ENCODE peak calls at places on chromosomes 13 and 19, in six cellular contexts. One of them, this sample, is unnamed. For H3K4me1, the result is how much of the 10 kb centered on the place peaks cover.

GRCh38 chr13:97948041-97948440 is 5.4 kb upstream of the IPO5 start:
- DNase-seq in transverse colon: no peak
- DNase-seq in IMR-90: peak
- DNase-seq in colonic mucosa: no peak
- DNase-seq in left lung: no peak
- DNase-seq in esophagus squamous epithelium: no peak
- DNase-seq in this sample: no peak

GRCh38 chr13:104086205-104086604 is 1020.0 kb upstream of the SLC10A2 start:
- DNase-seq in transverse colon: no peak
- DNase-seq in IMR-90: peak
- DNase-seq in colonic mucosa: no peak
- DNase-seq in left lung: no peak
- DNase-seq in esophagus squamous epithelium: no peak
- DNase-seq in this sample: no peak

GRCh38 chr13:48110132-48110868 is 15.4 kb upstream of the MED4 start:
- DNase-seq in transverse colon: no peak
- DNase-seq in IMR-90: no peak
- DNase-seq in colonic mucosa: no peak
- DNase-seq in left lung: no peak
- DNase-seq in esophagus squamous epithelium: no peak
- DNase-seq in this sample: no peak

GRCh38 chr13:25675060-25675459 is 303.3 kb downstream of the ATP8A2 start:
- DNase-seq in transverse colon: no peak
- DNase-seq in IMR-90: no peak
- DNase-seq in colonic mucosa: no peak
- DNase-seq in left lung: no peak
- DNase-seq in esophagus squamous epithelium: no peak
- DNase-seq in this sample: no peak

GRCh38 chr19:1691589-1692290 is 39.3 kb upstream of the TCF3 start:
- DNase-seq in transverse colon: no peak
- DNase-seq in IMR-90: no peak
- DNase-seq in colonic mucosa: no peak
- DNase-seq in left lung: no peak
- DNase-seq in esophagus squamous epithelium: no peak
- DNase-seq in this sample: no peak

GRCh38 chr13:30856004-30856790 is 49.9 kb upstream of the MEDAG start:
- DNase-seq in transverse colon: no peak
- DNase-seq in IMR-90: no peak
- DNase-seq in colonic mucosa: no peak
- DNase-seq in left lung: no peak
- DNase-seq in esophagus squamous epithelium: no peak
- DNase-seq in this sample: no peak

GRCh38 chr19:3625996-3626472 is 556 bp downstream of the CACTIN start:
- DNase-seq in transverse colon: no peak
- DNase-seq in IMR-90: no peak
- DNase-seq in colonic mucosa: no peak
- DNase-seq in left lung: no peak
- DNase-seq in esophagus squamous epithelium: no peak
- DNase-seq in this sample: no peak

GRCh38 chr19:28504139-28504538 is 708.8 kb downstream of the UQCRFS1 start:
- DNase-seq in transverse colon: no peak
- DNase-seq in IMR-90: no peak
- DNase-seq in colonic mucosa: no peak
- DNase-seq in left lung: no peak
- DNase-seq in esophagus squamous epithelium: no peak
- DNase-seq in this sample: no peak

GRCh38 chr19:4567584-4568071 is 8.1 kb upstream of the SEMA6B start:
- DNase-seq in transverse colon: peak
- DNase-seq in IMR-90: peak
- DNase-seq in colonic mucosa: peak
- DNase-seq in left lung: no peak
- DNase-seq in esophagus squamous epithelium: no peak
- DNase-seq in this sample: peak

GRCh38 chr19:3683866-3684816 is 16.1 kb downstream of the PIP5K1C start:
- DNase-seq in transverse colon: no peak
- DNase-seq in IMR-90: peak
- DNase-seq in colonic mucosa: no peak
- DNase-seq in left lung: no peak
- DNase-seq in esophagus squamous epithelium: no peak
- DNase-seq in this sample: no peak

GRCh38 chr19:2475018-2475701 is 767 bp upstream of the GADD45B start:
- DNase-seq in transverse colon: peak
- DNase-seq in IMR-90: peak
- DNase-seq in colonic mucosa: peak
- DNase-seq in left lung: peak
- DNase-seq in esophagus squamous epithelium: no peak
- DNase-seq in this sample: peak

GRCh38 chr19:51024924-51025323 is 1.5 kb downstream of the KLK11 start:
- DNase-seq in transverse colon: no peak
- DNase-seq in IMR-90: no peak
- DNase-seq in colonic mucosa: no peak
- DNase-seq in left lung: no peak
- DNase-seq in esophagus squamous epithelium: no peak
- DNase-seq in this sample: no peak

GRCh38 chr19:45305421-45305820 is 17.3 kb downstream of the CKM start:
- DNase-seq in transverse colon: no peak
- DNase-seq in IMR-90: no peak
- DNase-seq in colonic mucosa: no peak
- DNase-seq in left lung: no peak
- DNase-seq in esophagus squamous epithelium: no peak
- DNase-seq in this sample: no peak

GRCh38 chr19:18300930-18301717 is 19.7 kb upstream of the JUND start:
- DNase-seq in transverse colon: peak
- DNase-seq in IMR-90: peak
- DNase-seq in colonic mucosa: peak
- DNase-seq in left lung: peak
- DNase-seq in esophagus squamous epithelium: no peak
- DNase-seq in this sample: peak

GRCh38 chr19:44308011-44308410 is 3.2 kb upstream of the ZNF235 start:
- DNase-seq in transverse colon: no peak
- DNase-seq in IMR-90: no peak
- DNase-seq in colonic mucosa: no peak
- DNase-seq in left lung: no peak
- DNase-seq in esophagus squamous epithelium: no peak
- DNase-seq in this sample: no peak

GRCh38 chr13:86974995-86975328 is 696.2 kb upstream of the SLITRK5 start:
- DNase-seq in transverse colon: no peak
- DNase-seq in IMR-90: no peak
- DNase-seq in colonic mucosa: no peak
- DNase-seq in left lung: no peak
- DNase-seq in esophagus squamous epithelium: no peak
- DNase-seq in this sample: no peak

GRCh38 chr19:38527466-38528136 is 90.2 kb downstream of the MAP4K1 start:
- DNase-seq in transverse colon: no peak
- DNase-seq in IMR-90: no peak
- DNase-seq in colonic mucosa: no peak
- DNase-seq in left lung: no peak
- DNase-seq in esophagus squamous epithelium: no peak
- DNase-seq in this sample: no peak

GRCh38 chr13:76672422-76672821 is 213.8 kb downstream of the KCTD12 start:
- DNase-seq in transverse colon: no peak
- DNase-seq in IMR-90: peak
- DNase-seq in colonic mucosa: no peak
- DNase-seq in left lung: no peak
- DNase-seq in esophagus squamous epithelium: no peak
- DNase-seq in this sample: no peak

GRCh38 chr13:46355088-46355468 is 32.0 kb downstream of the RUBCNL start:
- DNase-seq in transverse colon: no peak
- DNase-seq in IMR-90: no peak
- DNase-seq in colonic mucosa: no peak
- DNase-seq in left lung: no peak
- DNase-seq in esophagus squamous epithelium: no peak
- DNase-seq in this sample: no peak
- H3K27ac ChIP-seq in transverse colon: no peak
- H3K27ac ChIP-seq in IMR-90: no peak
- H3K27ac ChIP-seq in colonic mucosa: no peak
- H3K27ac ChIP-seq in left lung: peak
- H3K27ac ChIP-seq in esophagus squamous epithelium: no peak
- H3K27ac ChIP-seq in this sample: no peak

GRCh38 chr13:44648392-44649117 is 72.4 kb upstream of the TSC22D1 start:
- DNase-seq in transverse colon: no peak
- DNase-seq in IMR-90: no peak
- DNase-seq in colonic mucosa: no peak
- DNase-seq in left lung: no peak
- DNase-seq in esophagus squamous epithelium: no peak
- DNase-seq in this sample: no peak
- H3K4me3 ChIP-seq in transverse colon: no peak
- H3K4me3 ChIP-seq in IMR-90: no peak
- H3K4me3 ChIP-seq in colonic mucosa: no peak
- H3K4me3 ChIP-seq in left lung: no peak
- H3K4me3 ChIP-seq in esophagus squamous epithelium: no peak
- H3K4me3 ChIP-seq in this sample: no peak

DNA sequence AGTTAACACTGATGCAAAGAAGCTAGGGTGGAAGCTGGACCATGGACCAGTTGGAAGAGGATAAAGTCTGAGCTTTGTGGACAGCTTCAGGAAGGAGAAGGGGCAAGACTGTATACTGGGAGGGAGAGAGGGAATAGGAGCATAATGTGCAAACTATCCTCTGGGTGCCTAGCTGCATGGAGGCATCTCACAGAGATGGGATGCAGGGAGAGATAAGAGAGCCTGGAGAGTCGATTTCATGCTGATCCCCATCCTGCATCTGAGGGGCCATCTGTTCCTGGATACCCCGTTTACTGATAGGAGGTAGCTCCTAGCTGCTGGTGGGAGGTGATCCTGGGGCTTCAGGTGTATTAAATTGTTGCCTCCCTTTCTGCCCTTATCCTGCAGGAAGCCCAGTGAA is 8.8 kb downstream of the CYP4F3 start:
- DNase-seq in transverse colon: no peak
- DNase-seq in IMR-90: no peak
- DNase-seq in colonic mucosa: no peak
- DNase-seq in left lung: no peak
- DNase-seq in esophagus squamous epithelium: no peak
- DNase-seq in this sample: no peak
- H3K4me1 ChIP-seq in transverse colon: under half
- H3K4me1 ChIP-seq in IMR-90: under half
- H3K4me1 ChIP-seq in colonic mucosa: under half
- H3K4me1 ChIP-seq in left lung: under half
- H3K4me1 ChIP-seq in esophagus squamous epithelium: under half
- H3K4me1 ChIP-seq in this sample: under half

GRCh38 chr19:15300533-15301194 is 31.7 kb downstream of the BRD4 start:
- DNase-seq in transverse colon: no peak
- DNase-seq in IMR-90: peak
- DNase-seq in colonic mucosa: no peak
- DNase-seq in left lung: no peak
- DNase-seq in esophagus squamous epithelium: no peak
- DNase-seq in this sample: no peak

GRCh38 chr19:15298847-15299567 is 33.3 kb downstream of the BRD4 start:
- DNase-seq in transverse colon: no peak
- DNase-seq in IMR-90: no peak
- DNase-seq in colonic mucosa: no peak
- DNase-seq in left lung: no peak
- DNase-seq in esophagus squamous epithelium: no peak
- DNase-seq in this sample: no peak

GRCh38 chr19:15297416-15298224 is 34.7 kb downstream of the BRD4 start:
- DNase-seq in transverse colon: peak
- DNase-seq in IMR-90: peak
- DNase-seq in colonic mucosa: peak
- DNase-seq in left lung: no peak
- DNase-seq in esophagus squamous epithelium: no peak
- DNase-seq in this sample: no peak

GRCh38 chr19:15296841-15297415 is 35.4 kb downstream of the BRD4 start:
- DNase-seq in transverse colon: no peak
- DNase-seq in IMR-90: no peak
- DNase-seq in colonic mucosa: no peak
- DNase-seq in left lung: no peak
- DNase-seq in esophagus squamous epithelium: no peak
- DNase-seq in this sample: no peak

DNA sequence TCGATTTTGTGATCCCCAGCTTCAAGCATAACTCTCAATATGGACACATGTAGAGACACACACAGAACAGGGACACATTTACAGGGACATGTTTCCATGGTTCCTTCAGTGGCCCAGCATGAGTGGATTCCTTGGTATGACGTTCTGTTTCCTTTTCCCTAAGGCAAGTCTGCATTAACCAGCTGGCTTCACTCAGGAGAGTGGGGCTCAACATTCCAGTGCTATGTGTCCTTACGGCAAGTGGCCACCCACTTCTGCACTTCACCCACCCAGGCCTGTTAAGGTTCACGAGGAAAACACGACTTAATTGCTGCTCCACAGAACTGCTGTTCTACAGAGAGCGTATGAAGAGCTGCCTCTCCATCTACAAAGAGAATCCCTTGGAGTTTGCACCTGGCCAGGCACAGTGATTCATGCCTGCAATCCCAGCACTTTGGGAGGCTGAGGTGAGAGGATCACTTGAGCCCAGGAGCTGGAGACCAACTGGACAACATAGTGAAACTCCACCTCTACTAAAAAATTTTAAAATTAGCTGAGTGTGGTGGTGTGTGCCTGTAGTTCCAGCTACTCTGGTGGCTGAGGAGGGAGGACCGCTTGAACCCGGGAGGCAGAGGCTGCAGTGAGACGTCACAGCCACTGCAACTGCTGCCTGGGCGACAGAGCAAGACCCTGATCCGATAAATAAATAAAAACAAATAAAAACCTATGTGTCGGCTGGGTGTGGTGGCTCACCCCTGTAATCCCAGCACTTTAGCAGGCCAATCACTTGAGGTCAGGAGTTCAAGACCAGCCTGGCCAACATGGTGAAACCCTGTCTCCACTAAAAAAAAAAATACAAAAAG is 32.5 kb downstream of the BRD4 start:
- DNase-seq in transverse colon: no peak
- DNase-seq in IMR-90: peak
- DNase-seq in colonic mucosa: no peak
- DNase-seq in left lung: no peak
- DNase-seq in esophagus squamous epithelium: no peak
- DNase-seq in this sample: no peak
- H3K27ac ChIP-seq in transverse colon: peak
- H3K27ac ChIP-seq in IMR-90: peak
- H3K27ac ChIP-seq in colonic mucosa: no peak
- H3K27ac ChIP-seq in left lung: no peak
- H3K27ac ChIP-seq in esophagus squamous epithelium: peak
- H3K27ac ChIP-seq in this sample: peak

DNA sequence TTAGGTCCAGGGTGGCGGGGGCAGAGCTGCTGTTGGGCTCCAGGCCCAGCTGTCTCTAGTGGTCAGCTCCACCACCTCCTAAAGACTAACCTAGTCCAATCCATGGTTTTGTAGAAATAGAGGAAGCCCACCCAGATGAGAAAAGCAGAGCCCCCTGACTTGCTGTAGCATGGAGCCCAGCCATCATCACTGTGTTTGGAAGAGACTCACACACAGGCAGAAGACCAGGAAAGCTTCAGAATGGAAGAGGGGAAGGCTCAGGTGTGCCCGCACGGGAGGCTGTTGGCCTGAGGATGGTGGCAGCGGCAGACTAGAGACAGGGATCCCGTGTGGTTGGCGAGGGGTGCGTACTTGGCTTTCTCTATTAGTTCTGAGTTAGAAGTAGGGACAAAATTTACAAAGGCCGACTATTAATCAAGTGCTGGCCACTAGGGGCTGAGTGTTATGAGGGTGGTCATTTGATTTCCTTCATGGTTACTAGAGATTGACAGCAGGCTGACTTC is 193.2 kb upstream of the SOX1 start:
- DNase-seq in transverse colon: no peak
- DNase-seq in IMR-90: no peak
- DNase-seq in colonic mucosa: no peak
- DNase-seq in left lung: no peak
- DNase-seq in esophagus squamous epithelium: no peak
- DNase-seq in this sample: no peak
- H3K4me3 ChIP-seq in transverse colon: no peak
- H3K4me3 ChIP-seq in IMR-90: no peak
- H3K4me3 ChIP-seq in colonic mucosa: no peak
- H3K4me3 ChIP-seq in left lung: no peak
- H3K4me3 ChIP-seq in esophagus squamous epithelium: no peak
- H3K4me3 ChIP-seq in this sample: no peak